ENCODE peak calls at places on chromosomes 11 and 22, in six cellular contexts. Z is stimulated activated CD4-positive, alpha-beta T cell treated with anti-CD3 and anti-CD28 coated beads, Interleukin-4, amount 100 ng/mL, for 48 hours; J is mesenchymal stem cell; V is GM23248; L is PC-9; R is AG09319. D is an unnamed sample.

GRCh38 chr11:81070948-81071347 is 1630.1 kb upstream of the TENM4 start:
- DNase-seq in R (no peak), L (no peak), J (no peak), Z (no peak), V (no peak), D (peak; percentile 27)

GRCh38 chr22:20616451-20617043 is 109.1 kb downstream of the MED15 start:
- DNase-seq in V (no peak), Z (no peak), R (no peak), L (no peak), J (no peak), D (no peak)

GRCh38 chr11:44329472-44330230 is 19.7 kb upstream of the ALX4 start:
- DNase-seq in V (no peak), R (no peak), Z (no peak), J (no peak), L (no peak), D (no peak)

GRCh38 chr11:61627831-61628753 is 47.2 kb upstream of the SYT7 start:
- DNase-seq in L (peak; percentile 70), V (peak; percentile 87), J (peak; percentile 61), R (peak; percentile 48), Z (peak; percentile 42), D (no peak)

GRCh38 chr11:121767433-121767832 is 314.7 kb upstream of the SORL1-AS1 start:
- DNase-seq in J (peak; percentile 0), L (no peak), R (no peak), V (peak; percentile 42), Z (no peak), D (peak; percentile 71)

GRCh38 chr11:100467821-100468508 is 219.1 kb upstream of the ARHGAP42 start:
- DNase-seq in R (no peak), J (peak; percentile 7), Z (no peak), L (no peak), V (no peak), D (no peak)

GRCh38 chr11:74978041-74978440 is 10.7 kb upstream of the NEU3 start:
- DNase-seq in V (no peak), J (no peak), Z (no peak), L (no peak), R (no peak), D (no peak)

GRCh38 chr11:119223856-119224255 is 17.7 kb downstream of the CBL start:
- DNase-seq in J (peak; percentile 59), L (no peak), R (no peak), Z (no peak), V (peak; percentile 50), D (no peak)

GRCh38 chr11:16809901-16810668 is 71.6 kb downstream of the C11orf58 start:
- DNase-seq in L (peak; percentile 48), V (peak; percentile 79), R (no peak), Z (no peak), J (no peak), D (no peak)

GRCh38 chr11:17508306-17508705 is 31.7 kb upstream of the ABCC8 start:
- DNase-seq in Z (no peak), L (no peak), V (peak; percentile 21), R (no peak), J (no peak), D (no peak)

GRCh38 chr22:45648320-45649070 is 23.1 kb upstream of the ATXN10 start:
- DNase-seq in V (no peak), Z (no peak), L (no peak), R (no peak), J (no peak), D (no peak)

GRCh38 chr11:3163241-3163981 is 1.7 kb downstream of the OSBPL5 start:
- DNase-seq in R (no peak), Z (no peak), J (no peak), V (peak; percentile 28), L (no peak), D (no peak)

GRCh38 chr22:17205432-17205831 is 13.8 kb downstream of the ADA2 start:
- DNase-seq in V (no peak), R (no peak), Z (no peak), L (no peak), J (no peak), D (no peak)

GRCh38 chr11:134574947-134575346 is 162.9 kb upstream of the B3GAT1 start:
- DNase-seq in Z (no peak), V (no peak), J (no peak), L (no peak), R (no peak), D (no peak)

GRCh38 chr11:116775975-116776374 is 3.2 kb upstream of the BUD13 start:
- DNase-seq in J (no peak), L (no peak), R (no peak), V (no peak), Z (no peak), D (no peak)

GRCh38 chr22:19886605-19887250 is 32.1 kb upstream of the GNB1L start:
- DNase-seq in J (peak; percentile 58), R (peak; percentile 44), L (peak; percentile 80), V (peak; percentile 93), Z (no peak), D (no peak)

GRCh38 chr22:48855593-48856307 is 971.9 kb downstream of the BRD1 start:
- DNase-seq in V (no peak), R (no peak), L (no peak), Z (no peak), J (no peak), D (no peak)

GRCh38 chr11:2821891-2822290 is 63.7 kb downstream of the CDKN1C start:
- DNase-seq in R (no peak), V (no peak), Z (no peak), L (no peak), J (no peak), D (no peak)

GRCh38 chr11:18394300-18394927 is at the start of gene LDHA:
- DNase-seq in V (peak; percentile 100), J (peak; percentile 96), L (peak; percentile 92), Z (peak; percentile 100), R (peak; percentile 96), D (peak; percentile 90)

GRCh38 chr11:108398439-108398838 is 68.9 kb downstream of the C11orf65 start:
- DNase-seq in R (no peak), V (no peak), L (no peak), Z (no peak), J (no peak), D (no peak)